ENCODE peak calls at places on chromosomes 5 and 9, in six cellular contexts. C is cardiac muscle cell, Y is stomach, I is GM06990, L is dorsolateral prefrontal cortex, B is heart left ventricle. M is an unnamed sample.

GRCh38 chr5:86757824-86758223 is 140.1 kb downstream of the COX7C start:
- DNase-seq in C (no peak), Y (no peak), I (no peak), L (no peak), B (no peak), M (no peak)

GRCh38 chr5:123856736-123857135 is 344.8 kb downstream of the CSNK1G3 start:
- DNase-seq in C (no peak), Y (no peak), I (no peak), L (no peak), B (no peak), M (no peak)

GRCh38 chr5:111326551-111326950 is 102.4 kb downstream of the CAMK4 start:
- DNase-seq in C (no peak), Y (no peak), I (no peak), L (no peak), B (no peak), M (no peak)

GRCh38 chr5:81233080-81233634 is at the start of gene CKMT2:
- DNase-seq in C (peak), Y (peak), I (no peak), L (peak), B (peak), M (no peak)

GRCh38 chr5:151082274-151082902 is 1.6 kb upstream of the TNIP1 start:
- DNase-seq in C (peak), Y (no peak), I (no peak), L (no peak), B (no peak), M (no peak)

GRCh38 chr9:93656426-93657222 is 80.2 kb downstream of the PHF2 start:
- DNase-seq in C (no peak), Y (no peak), I (no peak), L (peak), B (peak), M (no peak)

GRCh38 chr9:99745085-99745484 is 76.6 kb upstream of the NR4A3 start:
- DNase-seq in C (no peak), Y (no peak), I (no peak), L (no peak), B (no peak), M (no peak)

GRCh38 chr5:35316611-35317307 is 86.5 kb upstream of the PRLR start:
- DNase-seq in C (no peak), Y (no peak), I (no peak), L (no peak), B (no peak), M (no peak)

GRCh38 chr5:172353271-172353807 is 69.8 kb upstream of the UBTD2 start:
- DNase-seq in C (no peak), Y (no peak), I (no peak), L (no peak), B (no peak), M (no peak)

DNA sequence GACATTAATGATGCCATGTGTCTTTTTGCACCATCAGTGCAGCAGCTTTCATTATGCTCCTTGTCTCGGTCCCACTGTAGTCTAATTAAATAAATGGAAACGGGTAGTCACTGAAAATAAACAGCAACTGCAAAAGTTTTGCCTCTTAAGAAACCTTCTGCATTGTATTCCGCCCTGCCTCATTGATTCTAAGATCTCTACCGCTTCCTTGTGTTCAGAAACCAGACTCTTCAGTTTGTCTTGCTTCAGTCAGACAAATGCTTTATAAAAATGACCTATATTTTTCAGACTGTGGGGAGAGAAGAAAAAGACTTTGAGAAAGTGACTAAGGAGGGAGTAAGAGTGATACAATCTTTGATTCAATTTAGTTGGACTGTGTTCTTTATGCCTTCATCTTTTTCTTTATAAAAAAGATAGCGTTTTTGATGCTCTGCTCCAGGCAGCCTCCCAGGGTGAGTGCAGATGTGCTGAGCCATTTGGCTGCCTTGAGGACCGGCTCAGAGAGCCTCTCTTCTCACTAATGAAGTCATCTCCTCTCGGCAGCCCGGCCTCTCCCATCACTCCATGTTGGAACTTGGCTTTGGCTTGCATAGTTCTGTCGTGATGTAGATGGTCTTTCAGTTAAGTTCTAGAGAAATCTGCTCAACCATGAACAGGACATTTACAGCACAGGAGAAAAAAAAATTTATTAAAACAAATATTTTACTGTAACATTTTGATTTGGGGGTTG is 4.1 kb upstream of the VCAN start:
- DNase-seq in C (no peak), Y (no peak), I (no peak), L (no peak), B (peak), M (no peak)
- TF ChIP-seq CTCF in C (peak), Y (no peak), I (no peak), L (no peak), B (peak), M (no peak)

GRCh38 chr9:134328841-134329575 is 2.8 kb downstream of the RXRA start:
- DNase-seq in C (peak), Y (peak), I (no peak), L (no peak), B (peak), M (no peak)
- TF ChIP-seq CTCF in C (peak), Y (no peak), I (no peak), L (no peak), B (peak), M (no peak)

GRCh38 chr5:25862276-25862675 is 1176.1 kb downstream of the CDH9 start:
- DNase-seq in C (no peak), Y (no peak), I (no peak), L (no peak), B (no peak), M (no peak)
- TF ChIP-seq CTCF in C (no peak), Y (no peak), I (no peak), L (no peak), B (no peak), M (no peak)

GRCh38 chr5:128537306-128537998 is 593 bp downstream of the FBN2 start:
- DNase-seq in C (no peak), Y (no peak), I (peak), L (no peak), B (peak), M (peak)
- TF ChIP-seq CTCF in C (no peak), Y (no peak), I (no peak), L (no peak), B (no peak), M (no peak)

GRCh38 chr9:16150938-16151650 is 598.3 kb downstream of the CCDC171 start:
- DNase-seq in C (no peak), Y (no peak), I (no peak), L (no peak), B (no peak), M (no peak)
- TF ChIP-seq CTCF in C (no peak), Y (no peak), I (no peak), L (no peak), B (no peak), M (no peak)

GRCh38 chr5:51829691-51830090 is 446.4 kb downstream of the ISL1 start:
- DNase-seq in C (no peak), Y (no peak), I (no peak), L (no peak), B (no peak), M (no peak)

GRCh38 chr5:51832934-51833470 is 449.8 kb downstream of the ISL1 start:
- DNase-seq in C (no peak), Y (no peak), I (no peak), L (no peak), B (no peak), M (no peak)

DNA sequence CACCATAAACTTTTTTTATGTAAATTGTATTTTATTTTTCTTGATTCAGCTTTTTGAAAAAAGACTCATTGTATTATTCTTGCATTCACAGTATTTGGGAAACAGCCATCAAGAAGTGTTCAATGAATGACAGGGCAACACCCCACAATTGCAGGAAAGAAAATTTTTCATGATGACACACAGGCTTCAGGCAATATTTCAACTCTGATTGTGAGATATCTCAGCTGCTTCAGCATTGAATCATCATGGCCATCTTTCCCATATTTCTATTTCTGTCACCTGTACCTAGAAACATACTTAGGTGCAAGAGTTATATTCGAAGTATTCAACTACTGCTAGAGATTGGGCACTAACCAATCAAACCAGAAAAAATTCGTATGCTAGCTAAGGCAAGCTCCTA is 446.0 kb downstream of the ISL1 start:
- DNase-seq in C (no peak), Y (no peak), I (no peak), L (no peak), B (no peak), M (no peak)
- TF ChIP-seq CTCF in C (no peak), Y (no peak), I (no peak), L (no peak), B (no peak), M (no peak)

GRCh38 chr5:92548351-92548750 is 1032.7 kb downstream of the NR2F1-AS1 start:
- DNase-seq in C (no peak), Y (no peak), I (no peak), L (no peak), B (no peak), M (no peak)

GRCh38 chr5:92544567-92544966 is 1036.5 kb downstream of the NR2F1-AS1 start:
- DNase-seq in C (peak), Y (no peak), I (no peak), L (no peak), B (no peak), M (no peak)

GRCh38 chr5:92543246-92543645 is 1037.8 kb downstream of the NR2F1-AS1 start:
- DNase-seq in C (no peak), Y (no peak), I (no peak), L (no peak), B (no peak), M (no peak)

GRCh38 chr5:92544042-92544441 is 1037.0 kb downstream of the NR2F1-AS1 start:
- DNase-seq in C (no peak), Y (no peak), I (no peak), L (no peak), B (no peak), M (no peak)
- TF ChIP-seq CTCF in C (no peak), Y (no peak), I (no peak), L (no peak), B (no peak), M (no peak)

M was measured in GM13977.